ENCODE peak calls at places on chromosomes 3 and 15, in eight cellular contexts. F, Z, S, V, G, I, M and J are unnamed samples.

GRCh38 chr15:80480909-80481308 is 76.7 kb downstream of the ARNT2 start:
- DNase-seq in M (peak), I (no peak), F (peak), V (no peak), G (no peak), Z (no peak), S (no peak), J (peak)

GRCh38 chr3:50563867-50564266 is 3.7 kb downstream of the C3orf18 start:
- DNase-seq in V (no peak), G (no peak), I (no peak), Z (no peak), M (no peak), S (no peak), F (no peak), J (no peak)

GRCh38 chr3:5195605-5196004 is 8.1 kb downstream of the EDEM1 start:
- DNase-seq in V (no peak), S (peak), G (peak), M (no peak), I (no peak), F (no peak), Z (no peak), J (peak)

GRCh38 chr15:96421211-96421610 is 90.7 kb downstream of the NR2F2 start:
- DNase-seq in I (no peak), Z (peak), M (no peak), S (no peak), G (no peak), V (no peak), F (peak), J (no peak)

GRCh38 chr15:63238796-63239195 is 38.6 kb upstream of the APH1B start:
- DNase-seq in Z (peak), M (peak), G (no peak), I (no peak), F (peak), S (no peak), V (no peak), J (no peak)

GRCh38 chr3:196339493-196340254 is 1.5 kb upstream of the TM4SF19 start:
- DNase-seq in F (peak), G (no peak), Z (no peak), S (no peak), M (no peak), I (no peak), V (no peak), J (no peak)

GRCh38 chr3:42980209-42980608 is 1.1 kb downstream of the GASK1A start:
- DNase-seq in S (no peak), I (no peak), G (no peak), F (no peak), V (peak), M (no peak), Z (no peak), J (no peak)

GRCh38 chr3:89098964-89099585 is 8.3 kb upstream of the EPHA3 start:
- DNase-seq in F (peak), S (no peak), I (no peak), M (peak), V (peak), G (peak), Z (no peak), J (peak)

GRCh38 chr3:35528728-35529127 is 110.6 kb upstream of the ARPP21 start:
- DNase-seq in V (no peak), I (no peak), S (no peak), M (no peak), F (peak), G (no peak), Z (no peak), J (no peak)

GRCh38 chr3:136624894-136625815 is 127.0 kb downstream of the STAG1 start:
- DNase-seq in S (no peak), I (no peak), Z (peak), F (peak), M (no peak), V (no peak), G (no peak), J (no peak)

GRCh38 chr3:155744626-155745324 is at the start of gene PLCH1:
- DNase-seq in G (peak), Z (no peak), V (peak), M (no peak), S (peak), F (peak), I (no peak), J (peak)

GRCh38 chr3:10300087-10300486 is 7.3 kb upstream of the GHRL start:
- DNase-seq in V (no peak), M (no peak), G (no peak), I (no peak), F (no peak), Z (no peak), S (no peak), J (no peak)

GRCh38 chr3:52039846-52040245 is 16.5 kb downstream of the DUSP7 start:
- DNase-seq in Z (no peak), F (no peak), V (no peak), S (peak), I (peak), M (no peak), G (no peak), J (peak)

GRCh38 chr15:91055548-91056331 is 33.3 kb upstream of the VPS33B start:
- DNase-seq in F (peak), I (no peak), Z (no peak), V (peak), G (peak), M (peak), S (peak), J (peak)

GRCh38 chr3:38297947-38298711 is 16.0 kb downstream of the SLC22A14 start:
- DNase-seq in S (no peak), G (no peak), V (no peak), M (no peak), I (no peak), F (peak), Z (no peak), J (no peak)

GRCh38 chr15:68097029-68097428 is 42.9 kb downstream of the PIAS1 start:
- DNase-seq in Z (no peak), S (no peak), G (no peak), M (no peak), I (no peak), V (no peak), F (no peak), J (no peak)

GRCh38 chr15:27045796-27046195 is 74.8 kb downstream of the GABRG3 start:
- DNase-seq in S (no peak), I (no peak), G (no peak), F (no peak), M (no peak), V (no peak), Z (no peak), J (no peak)
- TF ChIP-seq CTCF in S (no peak), I (no peak), G (no peak), F (no peak), M (no peak), V (no peak), Z (no peak), J (no peak)

DNA sequence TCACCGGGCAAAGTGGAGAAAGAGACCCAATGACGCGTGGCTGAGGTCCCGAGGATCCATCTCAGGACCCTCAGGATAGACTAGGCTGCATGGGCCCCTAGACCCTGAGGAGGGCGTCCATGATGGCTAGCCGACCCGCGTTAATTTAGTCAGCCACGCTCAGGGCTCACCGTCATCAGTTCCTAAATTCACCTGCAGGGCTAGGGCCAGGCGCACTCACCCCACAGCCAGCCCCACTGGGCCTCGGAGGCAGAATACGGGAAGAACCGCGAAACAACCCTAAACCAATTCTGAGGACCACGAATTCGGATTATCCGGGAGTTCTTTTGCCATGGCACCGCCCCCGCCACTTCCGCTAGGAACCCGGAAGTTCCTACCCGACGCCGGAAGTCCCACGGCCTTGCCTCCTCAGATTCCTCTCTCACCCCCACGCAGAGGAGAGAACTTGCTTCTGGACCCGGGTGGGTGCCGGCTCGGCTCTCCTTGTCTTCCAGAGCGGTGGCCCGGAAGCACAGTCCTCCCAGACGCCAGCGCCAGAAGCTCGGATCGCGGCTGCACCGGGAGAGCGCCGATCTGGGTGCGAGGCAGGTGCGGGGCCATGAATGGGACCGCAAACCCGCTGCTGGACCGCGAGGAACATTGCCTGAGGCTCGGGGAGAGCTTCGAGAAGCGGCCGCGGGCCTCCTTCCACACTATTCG is at the start of the genes EAF1 and METTL6:
- DNase-seq in I (peak), M (no peak), G (peak), F (peak), V (peak), Z (peak), S (peak), J (peak)
- TF ChIP-seq CTCF in I (peak), M (peak), G (peak), F (peak), V (peak), Z (peak), S (no peak), J (peak)

GRCh38 chr15:28098766-28099554 is at the start of gene OCA2:
- DNase-seq in F (no peak), S (peak), G (peak), V (peak), M (no peak), Z (no peak), I (no peak), J (peak)
- TF ChIP-seq CTCF in F (peak), S (no peak), G (peak), V (peak), M (peak), Z (peak), I (peak), J (peak)

GRCh38 chr15:87034886-87035285 is 955.2 kb downstream of the AGBL1 start:
- DNase-seq in F (no peak), V (no peak), Z (no peak), I (no peak), M (no peak), G (no peak), S (no peak), J (no peak)

GRCh38 chr15:87031545-87032230 is 952.0 kb downstream of the AGBL1 start:
- DNase-seq in M (no peak), Z (peak), S (no peak), F (no peak), G (no peak), I (no peak), V (no peak), J (no peak)

GRCh38 chr15:87032291-87032690 is 952.6 kb downstream of the AGBL1 start:
- DNase-seq in M (no peak), G (no peak), F (no peak), Z (peak), S (no peak), I (no peak), V (no peak), J (no peak)

GRCh38 chr15:87038404-87038803 is 958.7 kb downstream of the AGBL1 start:
- DNase-seq in F (no peak), M (no peak), Z (no peak), S (no peak), V (peak), I (no peak), G (no peak), J (no peak)

DNA sequence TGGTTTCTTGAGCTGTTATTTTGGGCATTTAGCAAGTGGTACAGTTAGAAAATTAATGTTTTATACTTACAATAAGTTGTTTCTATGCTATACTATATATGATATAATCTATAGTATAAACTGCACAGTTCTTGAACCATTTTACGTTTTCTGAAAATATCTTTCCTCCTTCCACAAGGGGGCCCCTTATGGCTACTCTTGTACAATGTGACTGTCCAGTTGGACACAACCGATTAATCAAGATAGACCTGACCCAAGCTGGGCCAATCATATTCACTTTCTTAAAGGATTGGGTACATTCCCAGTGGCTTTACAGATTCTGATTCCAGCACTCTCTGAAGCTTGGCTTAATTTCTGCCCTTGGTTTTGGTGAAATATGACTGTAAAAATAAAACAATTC is 953.4 kb downstream of the AGBL1 start:
- DNase-seq in F (peak), Z (no peak), S (no peak), I (no peak), G (no peak), V (no peak), M (no peak), J (no peak)
- TF ChIP-seq CTCF in F (peak), Z (no peak), S (no peak), I (peak), G (no peak), V (peak), M (no peak), J (no peak)

DNA sequence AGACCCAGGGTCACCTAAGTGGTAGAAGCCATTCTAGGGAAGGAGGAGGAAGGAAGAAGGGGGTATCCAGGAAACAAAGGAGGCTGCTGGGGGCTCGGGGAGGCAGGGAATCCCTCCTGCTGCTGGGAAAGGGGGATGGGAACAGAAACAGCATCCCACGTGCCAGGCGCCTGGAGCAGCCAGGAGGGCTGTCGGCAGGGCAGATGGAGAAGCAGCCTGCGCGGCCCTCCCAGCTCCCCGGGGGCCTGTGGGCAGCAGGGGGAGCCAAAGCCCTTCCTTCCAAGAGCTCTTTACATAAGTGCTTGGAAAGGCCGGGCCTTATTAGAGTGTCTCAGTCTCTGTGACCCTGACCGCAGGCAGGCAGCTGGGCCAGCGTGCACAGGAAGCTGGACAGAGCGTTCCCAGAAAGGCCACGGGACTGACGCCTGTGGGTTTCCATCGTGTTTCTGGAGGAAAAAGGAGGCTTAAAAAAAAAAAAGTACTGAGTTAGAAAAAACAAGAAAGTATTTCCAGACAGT is 24.8 kb downstream of the LOXL1 start:
- DNase-seq in S (peak), Z (no peak), I (peak), V (peak), M (peak), G (peak), F (peak), J (peak)
- TF ChIP-seq CTCF in S (peak), Z (peak), I (peak), V (no peak), M (peak), G (peak), F (peak), J (peak)

DNA sequence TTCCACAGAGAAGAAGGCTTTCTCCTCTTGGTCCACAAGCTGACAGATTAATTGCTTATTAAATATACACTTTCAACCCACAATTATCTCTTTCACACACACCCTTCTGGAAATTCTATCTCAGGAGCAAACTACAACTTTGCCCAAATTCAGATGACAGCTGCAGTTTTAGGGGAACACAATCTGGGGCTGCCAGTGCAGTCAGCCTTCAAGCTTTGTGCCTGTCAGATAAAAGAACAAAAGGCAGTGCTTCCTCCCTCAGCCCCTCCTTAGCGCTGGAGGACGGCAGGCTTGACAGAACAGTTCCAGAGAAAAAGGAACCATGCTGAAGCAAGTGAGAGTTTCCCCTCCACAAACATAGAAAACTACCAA is 99.6 kb downstream of the TMCC1 start:
- DNase-seq in Z (no peak), V (peak), I (no peak), G (no peak), F (no peak), M (no peak), S (no peak), J (peak)
- TF ChIP-seq CTCF in Z (no peak), V (no peak), I (no peak), G (no peak), F (no peak), M (no peak), S (no peak), J (no peak)

DNA sequence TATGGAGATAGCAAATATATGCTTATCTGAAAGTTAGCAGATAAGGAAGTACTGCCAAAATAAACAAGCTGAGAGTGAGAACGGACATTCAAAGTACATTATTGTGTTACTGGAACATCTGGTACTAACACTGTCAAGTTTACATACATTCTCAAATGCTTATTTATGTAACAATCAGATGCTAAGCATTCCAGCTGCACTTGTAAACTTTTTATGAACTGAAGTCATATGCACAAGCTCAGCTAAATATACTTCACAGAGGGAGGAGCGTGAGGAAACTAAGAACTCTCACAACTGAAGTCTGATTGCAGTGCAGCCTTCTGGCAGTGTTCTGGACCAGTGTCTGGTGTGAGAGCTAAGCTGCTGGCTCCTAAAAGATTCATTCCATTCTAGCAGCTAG is 223.7 kb upstream of the NANOGP8 start:
- DNase-seq in S (no peak), G (no peak), F (peak), V (no peak), M (peak), I (no peak), Z (no peak), J (no peak)
- TF ChIP-seq CTCF in S (no peak), G (no peak), F (no peak), V (no peak), M (no peak), I (no peak), Z (no peak), J (no peak)

GRCh38 chr15:29105151-29105785 is 164.4 kb downstream of the NSMCE3 start:
- DNase-seq in S (no peak), Z (no peak), F (no peak), G (no peak), I (no peak), M (no peak), V (no peak), J (no peak)

GRCh38 chr15:29106116-29106515 is 163.5 kb downstream of the NSMCE3 start:
- DNase-seq in M (no peak), S (no peak), F (no peak), I (no peak), Z (no peak), G (no peak), V (no peak), J (no peak)

GRCh38 chr15:29102911-29103824 is 166.5 kb downstream of the NSMCE3 start:
- DNase-seq in G (no peak), F (no peak), V (peak), I (no peak), Z (no peak), S (no peak), M (no peak), J (no peak)

GRCh38 chr15:29104566-29104880 is 165.1 kb downstream of the NSMCE3 start:
- DNase-seq in I (no peak), M (no peak), S (no peak), G (no peak), V (no peak), F (no peak), Z (no peak), J (no peak)

DNA sequence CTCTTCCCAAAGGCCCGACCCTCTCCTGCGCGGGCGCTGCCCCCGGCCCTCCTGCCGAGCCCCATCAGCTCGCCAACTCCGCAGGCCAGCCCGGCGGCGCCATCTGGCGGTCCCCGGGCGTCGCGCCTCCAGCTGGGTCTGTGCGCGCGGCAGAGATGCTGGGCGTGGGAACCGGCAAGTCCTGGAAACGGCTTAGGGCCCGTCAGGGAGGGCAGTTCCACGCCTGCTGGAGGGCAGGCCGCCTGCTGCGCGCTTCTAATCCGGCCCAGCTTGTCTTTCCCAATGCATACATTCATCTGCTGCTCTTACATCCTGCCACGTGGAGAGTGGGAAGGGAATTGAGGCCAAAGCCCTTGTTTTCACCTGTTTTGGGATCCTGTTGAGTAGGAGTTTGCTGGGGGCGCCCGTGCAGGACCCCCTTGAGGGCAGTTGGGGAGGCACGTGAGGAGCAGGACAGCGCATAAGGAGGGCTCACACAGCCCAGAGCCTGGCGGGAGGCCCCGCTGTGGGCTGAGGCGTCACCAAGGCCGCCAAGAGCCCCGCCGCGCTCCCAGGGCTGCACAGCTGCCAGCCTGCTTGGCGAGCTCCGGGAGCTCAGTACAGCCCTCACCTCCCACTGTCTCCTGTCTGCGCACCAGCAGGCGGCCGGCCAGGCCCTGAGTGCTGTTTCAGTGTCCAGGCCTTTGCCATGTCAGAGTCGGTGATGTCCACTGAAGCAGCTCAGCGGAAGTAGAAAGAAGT is 165.6 kb downstream of the NSMCE3 start:
- DNase-seq in V (peak), S (peak), M (peak), F (peak), G (peak), Z (no peak), I (no peak), J (no peak)
- TF ChIP-seq CTCF in V (peak), S (peak), M (peak), F (peak), G (peak), Z (peak), I (peak), J (peak)

DNA sequence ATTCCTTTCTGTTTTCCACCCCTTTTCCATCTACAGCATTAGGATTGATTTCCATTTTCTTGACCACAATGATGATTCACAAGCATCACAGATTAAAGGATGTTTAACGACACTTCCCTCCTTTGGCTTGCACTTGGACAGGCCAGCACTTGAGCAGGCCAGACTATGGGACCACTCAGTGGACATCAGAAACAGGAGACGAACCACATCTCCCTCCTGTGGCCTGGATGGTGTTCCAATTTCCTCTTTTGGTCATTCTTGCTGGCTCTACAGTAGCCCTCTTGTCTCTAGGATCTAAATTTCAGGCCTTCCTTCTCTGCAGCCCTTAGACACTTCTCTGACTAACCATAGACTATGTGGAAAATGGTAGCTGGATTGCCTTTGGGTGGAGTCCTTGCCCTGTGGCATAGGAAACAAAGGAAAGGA is 78.8 kb upstream of the BOC start:
- DNase-seq in V (no peak), I (no peak), Z (no peak), S (no peak), M (peak), G (no peak), F (no peak), J (no peak)
- TF ChIP-seq CTCF in V (no peak), I (no peak), Z (no peak), S (no peak), M (peak), G (no peak), F (peak), J (no peak)